ENCODE peak calls at places on chromosomes 16 and 17, in four cellular contexts. G is Daoy, S is progenitor cell of endocrine pancreas, Y is AG09319. U is an unnamed sample.

GRCh38 chr17:45225964-45226530 is 4.4 kb downstream of the FMNL1 start:
- DNase-seq in G (peak), S (no peak), Y (no peak), U (no peak)

GRCh38 chr17:45230787-45231480 is 9.2 kb downstream of the FMNL1 start:
- DNase-seq in G (no peak), S (no peak), Y (no peak), U (no peak)

GRCh38 chr17:1783834-1784611 is 22.2 kb downstream of the SERPINF1 start:
- DNase-seq in G (peak), S (no peak), Y (peak), U (no peak)

GRCh38 chr17:82802141-82802540 is 37.7 kb downstream of the ZNF750 start:
- DNase-seq in G (peak), S (no peak), Y (no peak), U (no peak)

GRCh38 chr17:29005936-29006438 is at the start of gene SEZ6:
- DNase-seq in G (peak), S (peak), Y (no peak), U (peak)

GRCh38 chr16:75251280-75252048 is at the start of gene BCAR1:
- DNase-seq in G (peak), S (peak), Y (peak), U (peak)

GRCh38 chr16:70644763-70645597 is 1.4 kb upstream of the IL34 start:
- DNase-seq in G (no peak), S (no peak), Y (no peak), U (no peak)

GRCh38 chr16:1989209-1989825 is 453 bp upstream of the SYNGR3 start:
- DNase-seq in G (no peak), S (no peak), Y (no peak), U (no peak)

GRCh38 chr17:67680445-67681224 is 37.1 kb upstream of the NOL11 start:
- DNase-seq in G (no peak), S (no peak), Y (no peak), U (no peak)

GRCh38 chr17:51275381-51275780 is 15.0 kb downstream of the UTP18 start:
- DNase-seq in G (no peak), S (no peak), Y (peak), U (no peak)

GRCh38 chr17:69711504-69711903 is 297.0 kb downstream of the MAP2K6 start:
- DNase-seq in G (no peak), S (no peak), Y (no peak), U (no peak)

GRCh38 chr17:65656390-65657250 is 95.2 kb upstream of the AXIN2 start:
- DNase-seq in G (no peak), S (no peak), Y (no peak), U (no peak)

GRCh38 chr17:76987486-76987885 is 119.3 kb downstream of the MGAT5B start:
- DNase-seq in G (no peak), S (no peak), Y (no peak), U (no peak)

U was measured in NCI-H446.